ENCODE peak calls at places on chromosomes 7 and 10, in nine cellular contexts. One of them, this sample, is unnamed.

GRCh38 chr7:140595468-140596147 is 45.0 kb downstream of the DENND2A start:
- DNase-seq in activated CD8-positive, alpha-beta memory T cell treated with anti-CD3 and anti-CD28 coated beads for 24 hours: no peak
- DNase-seq in NAMALWA: no peak
- DNase-seq in amniotic stem cell: no peak
- DNase-seq in T-helper 1 cell: no peak
- DNase-seq in Peyer's patch: no peak
- DNase-seq in A673: no peak
- DNase-seq in T follicular helper cell: no peak
- DNase-seq in glutamatergic neuron: no peak
- DNase-seq in this sample: no peak

GRCh38 chr10:89471110-89471814 is 56.9 kb downstream of the IFIT5 start:
- DNase-seq in activated CD8-positive, alpha-beta memory T cell treated with anti-CD3 and anti-CD28 coated beads for 24 hours: no peak
- DNase-seq in NAMALWA: no peak
- DNase-seq in amniotic stem cell: no peak
- DNase-seq in T-helper 1 cell: no peak
- DNase-seq in Peyer's patch: no peak
- DNase-seq in A673: no peak
- DNase-seq in T follicular helper cell: no peak
- DNase-seq in glutamatergic neuron: no peak
- DNase-seq in this sample: no peak

GRCh38 chr10:26555719-26556368 is 117.7 kb downstream of the APBB1IP start:
- DNase-seq in activated CD8-positive, alpha-beta memory T cell treated with anti-CD3 and anti-CD28 coated beads for 24 hours: no peak
- DNase-seq in NAMALWA: no peak
- DNase-seq in amniotic stem cell: no peak
- DNase-seq in T-helper 1 cell: no peak
- DNase-seq in Peyer's patch: peak
- DNase-seq in A673: peak
- DNase-seq in T follicular helper cell: no peak
- DNase-seq in glutamatergic neuron: no peak
- DNase-seq in this sample: peak

GRCh38 chr10:23359692-23360380 is 15.2 kb upstream of the C10orf67 start:
- DNase-seq in activated CD8-positive, alpha-beta memory T cell treated with anti-CD3 and anti-CD28 coated beads for 24 hours: no peak
- DNase-seq in NAMALWA: no peak
- DNase-seq in amniotic stem cell: no peak
- DNase-seq in T-helper 1 cell: no peak
- DNase-seq in Peyer's patch: no peak
- DNase-seq in A673: no peak
- DNase-seq in T follicular helper cell: no peak
- DNase-seq in glutamatergic neuron: no peak
- DNase-seq in this sample: no peak

GRCh38 chr7:123351506-123352225 is 151.9 kb upstream of the SLC13A1 start:
- DNase-seq in activated CD8-positive, alpha-beta memory T cell treated with anti-CD3 and anti-CD28 coated beads for 24 hours: no peak
- DNase-seq in NAMALWA: peak
- DNase-seq in amniotic stem cell: no peak
- DNase-seq in T-helper 1 cell: no peak
- DNase-seq in Peyer's patch: no peak
- DNase-seq in A673: no peak
- DNase-seq in T follicular helper cell: no peak
- DNase-seq in glutamatergic neuron: no peak
- DNase-seq in this sample: no peak

GRCh38 chr7:116969371-116969902 is 16.1 kb downstream of the ST7 start:
- DNase-seq in activated CD8-positive, alpha-beta memory T cell treated with anti-CD3 and anti-CD28 coated beads for 24 hours: no peak
- DNase-seq in NAMALWA: no peak
- DNase-seq in amniotic stem cell: no peak
- DNase-seq in T-helper 1 cell: no peak
- DNase-seq in Peyer's patch: no peak
- DNase-seq in A673: no peak
- DNase-seq in T follicular helper cell: no peak
- DNase-seq in glutamatergic neuron: no peak
- DNase-seq in this sample: no peak

GRCh38 chr7:140645166-140645565 is 4.6 kb upstream of the DENND2A start:
- DNase-seq in activated CD8-positive, alpha-beta memory T cell treated with anti-CD3 and anti-CD28 coated beads for 24 hours: no peak
- DNase-seq in NAMALWA: peak
- DNase-seq in amniotic stem cell: no peak
- DNase-seq in T-helper 1 cell: no peak
- DNase-seq in Peyer's patch: no peak
- DNase-seq in A673: no peak
- DNase-seq in T follicular helper cell: no peak
- DNase-seq in glutamatergic neuron: no peak
- DNase-seq in this sample: no peak

GRCh38 chr7:98110249-98111022 is 3.8 kb downstream of the LMTK2 start:
- DNase-seq in activated CD8-positive, alpha-beta memory T cell treated with anti-CD3 and anti-CD28 coated beads for 24 hours: no peak
- DNase-seq in NAMALWA: no peak
- DNase-seq in amniotic stem cell: no peak
- DNase-seq in T-helper 1 cell: no peak
- DNase-seq in Peyer's patch: peak
- DNase-seq in A673: no peak
- DNase-seq in T follicular helper cell: no peak
- DNase-seq in glutamatergic neuron: no peak
- DNase-seq in this sample: no peak

GRCh38 chr7:104922187-104923009 is 91.6 kb upstream of the KMT2E start:
- DNase-seq in activated CD8-positive, alpha-beta memory T cell treated with anti-CD3 and anti-CD28 coated beads for 24 hours: no peak
- DNase-seq in NAMALWA: no peak
- DNase-seq in amniotic stem cell: no peak
- DNase-seq in T-helper 1 cell: no peak
- DNase-seq in Peyer's patch: no peak
- DNase-seq in A673: no peak
- DNase-seq in T follicular helper cell: no peak
- DNase-seq in glutamatergic neuron: no peak
- DNase-seq in this sample: no peak

GRCh38 chr7:102813256-102814024 is 64.6 kb downstream of the FAM185A start:
- DNase-seq in activated CD8-positive, alpha-beta memory T cell treated with anti-CD3 and anti-CD28 coated beads for 24 hours: no peak
- DNase-seq in NAMALWA: no peak
- DNase-seq in amniotic stem cell: no peak
- DNase-seq in T-helper 1 cell: no peak
- DNase-seq in Peyer's patch: no peak
- DNase-seq in A673: no peak
- DNase-seq in T follicular helper cell: no peak
- DNase-seq in glutamatergic neuron: no peak
- DNase-seq in this sample: no peak

GRCh38 chr7:70704921-70705346 is 427.0 kb upstream of the GALNT17 start:
- DNase-seq in activated CD8-positive, alpha-beta memory T cell treated with anti-CD3 and anti-CD28 coated beads for 24 hours: no peak
- DNase-seq in NAMALWA: no peak
- DNase-seq in amniotic stem cell: no peak
- DNase-seq in T-helper 1 cell: no peak
- DNase-seq in Peyer's patch: no peak
- DNase-seq in A673: no peak
- DNase-seq in T follicular helper cell: no peak
- DNase-seq in glutamatergic neuron: no peak
- DNase-seq in this sample: no peak

GRCh38 chr7:139620676-139621344 is 97.3 kb downstream of the CLEC2L start:
- DNase-seq in activated CD8-positive, alpha-beta memory T cell treated with anti-CD3 and anti-CD28 coated beads for 24 hours: peak
- DNase-seq in NAMALWA: peak
- DNase-seq in amniotic stem cell: no peak
- DNase-seq in T-helper 1 cell: no peak
- DNase-seq in Peyer's patch: peak
- DNase-seq in A673: peak
- DNase-seq in T follicular helper cell: peak
- DNase-seq in glutamatergic neuron: peak
- DNase-seq in this sample: peak

GRCh38 chr7:36972140-36972518 is 247.8 kb upstream of the AOAH start:
- DNase-seq in activated CD8-positive, alpha-beta memory T cell treated with anti-CD3 and anti-CD28 coated beads for 24 hours: no peak
- DNase-seq in NAMALWA: no peak
- DNase-seq in amniotic stem cell: no peak
- DNase-seq in T-helper 1 cell: no peak
- DNase-seq in Peyer's patch: no peak
- DNase-seq in A673: no peak
- DNase-seq in T follicular helper cell: no peak
- DNase-seq in glutamatergic neuron: no peak
- DNase-seq in this sample: no peak

GRCh38 chr10:130810856-130811255 is 500.7 kb downstream of the TCERG1L start:
- DNase-seq in activated CD8-positive, alpha-beta memory T cell treated with anti-CD3 and anti-CD28 coated beads for 24 hours: no peak
- DNase-seq in NAMALWA: no peak
- DNase-seq in amniotic stem cell: no peak
- DNase-seq in T-helper 1 cell: no peak
- DNase-seq in Peyer's patch: no peak
- DNase-seq in A673: no peak
- DNase-seq in T follicular helper cell: no peak
- DNase-seq in glutamatergic neuron: no peak
- DNase-seq in this sample: no peak

GRCh38 chr7:7119668-7120208 is 62.6 kb upstream of the C1GALT1 start:
- DNase-seq in activated CD8-positive, alpha-beta memory T cell treated with anti-CD3 and anti-CD28 coated beads for 24 hours: no peak
- DNase-seq in NAMALWA: no peak
- DNase-seq in amniotic stem cell: no peak
- DNase-seq in T-helper 1 cell: no peak
- DNase-seq in Peyer's patch: no peak
- DNase-seq in A673: no peak
- DNase-seq in T follicular helper cell: no peak
- DNase-seq in glutamatergic neuron: no peak
- DNase-seq in this sample: no peak

GRCh38 chr10:58896229-58896628 is 280.2 kb upstream of the PHYHIPL start:
- DNase-seq in activated CD8-positive, alpha-beta memory T cell treated with anti-CD3 and anti-CD28 coated beads for 24 hours: no peak
- DNase-seq in NAMALWA: no peak
- DNase-seq in amniotic stem cell: no peak
- DNase-seq in T-helper 1 cell: no peak
- DNase-seq in Peyer's patch: no peak
- DNase-seq in A673: no peak
- DNase-seq in T follicular helper cell: no peak
- DNase-seq in glutamatergic neuron: no peak
- DNase-seq in this sample: no peak

This sample was measured in GM03348.